ENCODE peak calls at places on chromosomes 1 and 21, in ten cellular contexts. J is stimulated activated CD8-positive, alpha-beta memory T cell treated with anti-CD3 and anti-CD28 coated beads, Interleukin-15, amount 100 ng/mL, for 1 hour; F is NCI-H187; T is RPMI8226; Y is adipocyte; D is amniotic stem cell; N is effector memory CD4-positive, alpha-beta T cell; P is transverse colon; Z is H9; W is NCI-H1417. I is an unnamed sample.

GRCh38 chr1:31299365-31299764 is 2.5 kb downstream of the ZCCHC17 start:
- DNase-seq in J (no peak), F (no peak), T (no peak), Y (peak), D (no peak), N (no peak), P (no peak), Z (no peak), W (no peak), I (no peak)

GRCh38 chr1:24288479-24288878 is 30.7 kb upstream of the GRHL3 start:
- DNase-seq in J (no peak), F (no peak), T (no peak), Y (no peak), D (no peak), N (no peak), P (no peak), Z (no peak), W (no peak), I (no peak)

GRCh38 chr1:52323731-52324130 is 42.3 kb downstream of the CC2D1B start:
- DNase-seq in J (no peak), F (no peak), T (no peak), Y (no peak), D (no peak), N (no peak), P (no peak), Z (no peak), W (no peak), I (peak)

GRCh38 chr21:26179501-26179900 is 8.9 kb upstream of the APP start:
- DNase-seq in J (no peak), F (no peak), T (no peak), Y (no peak), D (no peak), N (no peak), P (no peak), Z (no peak), W (no peak), I (no peak)

GRCh38 chr1:162670928-162671663 is 38.8 kb downstream of the DDR2 start:
- DNase-seq in J (no peak), F (no peak), T (no peak), Y (peak), D (peak), N (no peak), P (no peak), Z (no peak), W (no peak), I (no peak)

GRCh38 chr1:235999259-235999925 is 65.5 kb downstream of the NID1 start:
- DNase-seq in J (peak), F (no peak), T (no peak), Y (peak), D (peak), N (peak), P (no peak), Z (no peak), W (no peak), I (no peak)

GRCh38 chr1:46616277-46617107 is at the start of gene MOB3C:
- DNase-seq in J (peak), F (no peak), T (peak), Y (peak), D (peak), N (peak), P (peak), Z (peak), W (peak), I (peak)

GRCh38 chr1:201678264-201679101 is 139.6 kb downstream of the NAV1 start:
- DNase-seq in J (no peak), F (no peak), T (no peak), Y (no peak), D (no peak), N (no peak), P (no peak), Z (peak), W (peak), I (peak)

GRCh38 chr1:6984996-6985395 is 199.7 kb downstream of the CAMTA1 start:
- DNase-seq in J (no peak), F (no peak), T (no peak), Y (no peak), D (no peak), N (no peak), P (no peak), Z (no peak), W (no peak), I (no peak)